ENCODE peak calls at places on chromosomes 3 and 15, in eight cellular contexts. One of them, this sample, is unnamed.

GRCh38 chr15:78638658-78639314 is 2.2 kb downstream of the CHRNB4 start:
- DNase-seq in PC-3: peak; percentile 74
- DNase-seq in CD4-positive, alpha-beta T cell: peak; percentile 10
- DNase-seq in AG04450: no peak
- DNase-seq in fibroblast of lung: peak; percentile 38
- DNase-seq in CD8-positive, alpha-beta T cell: peak; percentile 36
- DNase-seq in GM10248: peak; percentile 70
- DNase-seq in AG04449: no peak
- DNase-seq in this sample: no peak

GRCh38 chr15:79901958-79902357 is 5.1 kb upstream of the MTHFS start:
- DNase-seq in GM10248: no peak
- DNase-seq in CD4-positive, alpha-beta T cell: no peak
- DNase-seq in AG04450: no peak
- DNase-seq in AG04449: no peak
- DNase-seq in fibroblast of lung: no peak
- DNase-seq in CD8-positive, alpha-beta T cell: no peak
- DNase-seq in PC-3: no peak
- DNase-seq in this sample: no peak

GRCh38 chr3:37825744-37826143 is 35.9 kb upstream of the CTDSPL start:
- DNase-seq in AG04449: no peak
- DNase-seq in CD4-positive, alpha-beta T cell: no peak
- DNase-seq in CD8-positive, alpha-beta T cell: no peak
- DNase-seq in PC-3: no peak
- DNase-seq in fibroblast of lung: no peak
- DNase-seq in AG04450: no peak
- DNase-seq in GM10248: no peak
- DNase-seq in this sample: no peak

GRCh38 chr15:77042955-77043920 is 27.7 kb downstream of the TSPAN3 start:
- DNase-seq in PC-3: no peak
- DNase-seq in AG04449: no peak
- DNase-seq in fibroblast of lung: no peak
- DNase-seq in CD8-positive, alpha-beta T cell: no peak
- DNase-seq in GM10248: no peak
- DNase-seq in AG04450: no peak
- DNase-seq in CD4-positive, alpha-beta T cell: no peak
- DNase-seq in this sample: no peak

GRCh38 chr15:43789409-43789808 is 2.7 kb upstream of the SERF2 start:
- DNase-seq in PC-3: no peak
- DNase-seq in fibroblast of lung: no peak
- DNase-seq in CD4-positive, alpha-beta T cell: no peak
- DNase-seq in GM10248: no peak
- DNase-seq in AG04449: no peak
- DNase-seq in AG04450: no peak
- DNase-seq in CD8-positive, alpha-beta T cell: no peak
- DNase-seq in this sample: no peak

GRCh38 chr15:90934256-90934948 is 683 bp upstream of the UNC45A start:
- DNase-seq in CD8-positive, alpha-beta T cell: peak; percentile 86
- DNase-seq in AG04449: no peak
- DNase-seq in AG04450: peak; percentile 53
- DNase-seq in PC-3: peak; percentile 88
- DNase-seq in GM10248: peak; percentile 86
- DNase-seq in CD4-positive, alpha-beta T cell: peak; percentile 74
- DNase-seq in fibroblast of lung: peak; percentile 82
- DNase-seq in this sample: no peak

GRCh38 chr3:125123455-125123854 is 67.7 kb upstream of the HEG1 start:
- DNase-seq in CD8-positive, alpha-beta T cell: no peak
- DNase-seq in AG04450: no peak
- DNase-seq in PC-3: no peak
- DNase-seq in CD4-positive, alpha-beta T cell: no peak
- DNase-seq in fibroblast of lung: no peak
- DNase-seq in GM10248: no peak
- DNase-seq in AG04449: no peak
- DNase-seq in this sample: no peak

GRCh38 chr3:143408771-143409170 is 289.2 kb downstream of the CHST2 start:
- DNase-seq in AG04449: no peak
- DNase-seq in AG04450: no peak
- DNase-seq in CD8-positive, alpha-beta T cell: no peak
- DNase-seq in PC-3: no peak
- DNase-seq in CD4-positive, alpha-beta T cell: no peak
- DNase-seq in GM10248: no peak
- DNase-seq in fibroblast of lung: no peak
- DNase-seq in this sample: no peak

GRCh38 chr3:83890039-83890762 is 1068.6 kb upstream of the CADM2 start:
- DNase-seq in fibroblast of lung: peak; percentile 65
- DNase-seq in GM10248: no peak
- DNase-seq in PC-3: peak; percentile 85
- DNase-seq in AG04450: no peak
- DNase-seq in CD4-positive, alpha-beta T cell: no peak
- DNase-seq in CD8-positive, alpha-beta T cell: no peak
- DNase-seq in AG04449: no peak
- DNase-seq in this sample: no peak

GRCh38 chr3:123723527-123724168 is 138.8 kb upstream of the HACD2 start:
- DNase-seq in fibroblast of lung: peak; percentile 88
- DNase-seq in GM10248: peak; percentile 78
- DNase-seq in CD4-positive, alpha-beta T cell: peak; percentile 23
- DNase-seq in AG04450: peak; percentile 63
- DNase-seq in PC-3: peak; percentile 96
- DNase-seq in CD8-positive, alpha-beta T cell: peak; percentile 28
- DNase-seq in AG04449: no peak
- DNase-seq in this sample: no peak

GRCh38 chr15:40336129-40337122 is 4.3 kb downstream of the CCDC9B start:
- DNase-seq in CD4-positive, alpha-beta T cell: no peak
- DNase-seq in AG04450: no peak
- DNase-seq in CD8-positive, alpha-beta T cell: no peak
- DNase-seq in GM10248: peak; percentile 71
- DNase-seq in fibroblast of lung: no peak
- DNase-seq in PC-3: no peak
- DNase-seq in AG04449: no peak
- DNase-seq in this sample: no peak

GRCh38 chr15:57510647-57511046 is 81.1 kb upstream of the MYZAP start:
- DNase-seq in PC-3: no peak
- DNase-seq in CD8-positive, alpha-beta T cell: no peak
- DNase-seq in AG04449: no peak
- DNase-seq in GM10248: no peak
- DNase-seq in CD4-positive, alpha-beta T cell: no peak
- DNase-seq in fibroblast of lung: peak; percentile 91
- DNase-seq in AG04450: peak; percentile 85
- DNase-seq in this sample: no peak

GRCh38 chr3:123807820-123808219 is 76.3 kb downstream of the MYLK start:
- DNase-seq in GM10248: no peak
- DNase-seq in AG04450: no peak
- DNase-seq in PC-3: no peak
- DNase-seq in CD8-positive, alpha-beta T cell: no peak
- DNase-seq in fibroblast of lung: no peak
- DNase-seq in CD4-positive, alpha-beta T cell: no peak
- DNase-seq in AG04449: no peak
- DNase-seq in this sample: no peak

GRCh38 chr3:55708242-55708641 is 221.1 kb upstream of the WNT5A start:
- DNase-seq in CD4-positive, alpha-beta T cell: no peak
- DNase-seq in fibroblast of lung: no peak
- DNase-seq in CD8-positive, alpha-beta T cell: no peak
- DNase-seq in PC-3: no peak
- DNase-seq in AG04449: no peak
- DNase-seq in GM10248: no peak
- DNase-seq in AG04450: no peak
- DNase-seq in this sample: no peak

GRCh38 chr15:93190238-93190637 is 101.2 kb upstream of the RGMA start:
- DNase-seq in fibroblast of lung: no peak
- DNase-seq in AG04449: no peak
- DNase-seq in CD4-positive, alpha-beta T cell: no peak
- DNase-seq in PC-3: no peak
- DNase-seq in GM10248: no peak
- DNase-seq in CD8-positive, alpha-beta T cell: no peak
- DNase-seq in AG04450: no peak
- DNase-seq in this sample: no peak

GRCh38 chr15:77547801-77548607 is 84.7 kb downstream of the LINGO1 start:
- DNase-seq in fibroblast of lung: no peak
- DNase-seq in PC-3: no peak
- DNase-seq in AG04450: no peak
- DNase-seq in GM10248: no peak
- DNase-seq in CD8-positive, alpha-beta T cell: no peak
- DNase-seq in AG04449: no peak
- DNase-seq in CD4-positive, alpha-beta T cell: no peak
- DNase-seq in this sample: no peak

GRCh38 chr3:46356909-46357308 is 3.0 kb downstream of the CCR2 start:
- DNase-seq in CD8-positive, alpha-beta T cell: no peak
- DNase-seq in fibroblast of lung: no peak
- DNase-seq in PC-3: no peak
- DNase-seq in AG04450: no peak
- DNase-seq in CD4-positive, alpha-beta T cell: no peak
- DNase-seq in GM10248: no peak
- DNase-seq in AG04449: no peak
- DNase-seq in this sample: no peak

GRCh38 chr3:56879453-56880224 is 77.9 kb upstream of the ARHGEF3 start:
- DNase-seq in PC-3: peak; percentile 55
- DNase-seq in AG04449: no peak
- DNase-seq in CD4-positive, alpha-beta T cell: no peak
- DNase-seq in AG04450: no peak
- DNase-seq in fibroblast of lung: peak; percentile 72
- DNase-seq in GM10248: no peak
- DNase-seq in CD8-positive, alpha-beta T cell: no peak
- DNase-seq in this sample: no peak

GRCh38 chr3:193951859-193952258 is 184.1 kb upstream of the HES1 start:
- DNase-seq in fibroblast of lung: no peak
- DNase-seq in AG04450: no peak
- DNase-seq in PC-3: peak; percentile 38
- DNase-seq in GM10248: no peak
- DNase-seq in AG04449: no peak
- DNase-seq in CD8-positive, alpha-beta T cell: no peak
- DNase-seq in CD4-positive, alpha-beta T cell: no peak
- DNase-seq in this sample: no peak

GRCh38 chr15:62066663-62067447 is at the start of gene C2CD4A:
- DNase-seq in GM10248: peak; percentile 39
- DNase-seq in CD8-positive, alpha-beta T cell: peak; percentile 60
- DNase-seq in AG04449: no peak
- DNase-seq in CD4-positive, alpha-beta T cell: peak; percentile 42
- DNase-seq in PC-3: peak; percentile 70
- DNase-seq in fibroblast of lung: peak; percentile 41
- DNase-seq in AG04450: no peak
- DNase-seq in this sample: peak; percentile 49

GRCh38 chr15:40445411-40446055 is 4.8 kb downstream of the BAHD1 start:
- DNase-seq in PC-3: peak; percentile 51
- DNase-seq in fibroblast of lung: peak; percentile 55
- DNase-seq in CD4-positive, alpha-beta T cell: no peak
- DNase-seq in AG04450: peak; percentile 67
- DNase-seq in GM10248: no peak
- DNase-seq in CD8-positive, alpha-beta T cell: no peak
- DNase-seq in AG04449: peak; percentile 47
- DNase-seq in this sample: no peak

GRCh38 chr15:80234883-80235282 is 17.1 kb downstream of the CTXND1 start:
- DNase-seq in AG04449: no peak
- DNase-seq in PC-3: peak; percentile 48
- DNase-seq in CD4-positive, alpha-beta T cell: peak; percentile 8
- DNase-seq in GM10248: peak; percentile 61
- DNase-seq in fibroblast of lung: peak; percentile 32
- DNase-seq in CD8-positive, alpha-beta T cell: peak; percentile 26
- DNase-seq in AG04450: no peak
- DNase-seq in this sample: no peak

GRCh38 chr15:85595804-85596536 is 198.8 kb downstream of the KLHL25 start:
- DNase-seq in AG04450: no peak
- DNase-seq in AG04449: no peak
- DNase-seq in GM10248: no peak
- DNase-seq in CD8-positive, alpha-beta T cell: no peak
- DNase-seq in fibroblast of lung: no peak
- DNase-seq in PC-3: peak; percentile 57
- DNase-seq in CD4-positive, alpha-beta T cell: no peak
- DNase-seq in this sample: no peak

GRCh38 chr3:6770376-6770648 is 90.6 kb upstream of the GRM7 start:
- DNase-seq in AG04450: no peak
- DNase-seq in fibroblast of lung: no peak
- DNase-seq in CD4-positive, alpha-beta T cell: no peak
- DNase-seq in CD8-positive, alpha-beta T cell: no peak
- DNase-seq in AG04449: no peak
- DNase-seq in PC-3: no peak
- DNase-seq in GM10248: no peak
- DNase-seq in this sample: no peak

GRCh38 chr15:23497710-23498111 is 50.7 kb upstream of the GOLGA6L2 start:
- DNase-seq in fibroblast of lung: peak; percentile 2
- DNase-seq in AG04449: no peak
- DNase-seq in CD4-positive, alpha-beta T cell: no peak
- DNase-seq in PC-3: peak; percentile 34
- DNase-seq in AG04450: no peak
- DNase-seq in GM10248: no peak
- DNase-seq in CD8-positive, alpha-beta T cell: no peak
- DNase-seq in this sample: no peak
- TF ChIP-seq CTCF in fibroblast of lung: peak; percentile 32
- TF ChIP-seq CTCF in AG04449: no peak
- TF ChIP-seq CTCF in CD4-positive, alpha-beta T cell: no peak
- TF ChIP-seq CTCF in PC-3: peak; percentile 71
- TF ChIP-seq CTCF in AG04450: peak; percentile 35
- TF ChIP-seq CTCF in GM10248: peak; percentile 21
- TF ChIP-seq CTCF in CD8-positive, alpha-beta T cell: no peak
- TF ChIP-seq CTCF in this sample: peak; percentile 48

DNA sequence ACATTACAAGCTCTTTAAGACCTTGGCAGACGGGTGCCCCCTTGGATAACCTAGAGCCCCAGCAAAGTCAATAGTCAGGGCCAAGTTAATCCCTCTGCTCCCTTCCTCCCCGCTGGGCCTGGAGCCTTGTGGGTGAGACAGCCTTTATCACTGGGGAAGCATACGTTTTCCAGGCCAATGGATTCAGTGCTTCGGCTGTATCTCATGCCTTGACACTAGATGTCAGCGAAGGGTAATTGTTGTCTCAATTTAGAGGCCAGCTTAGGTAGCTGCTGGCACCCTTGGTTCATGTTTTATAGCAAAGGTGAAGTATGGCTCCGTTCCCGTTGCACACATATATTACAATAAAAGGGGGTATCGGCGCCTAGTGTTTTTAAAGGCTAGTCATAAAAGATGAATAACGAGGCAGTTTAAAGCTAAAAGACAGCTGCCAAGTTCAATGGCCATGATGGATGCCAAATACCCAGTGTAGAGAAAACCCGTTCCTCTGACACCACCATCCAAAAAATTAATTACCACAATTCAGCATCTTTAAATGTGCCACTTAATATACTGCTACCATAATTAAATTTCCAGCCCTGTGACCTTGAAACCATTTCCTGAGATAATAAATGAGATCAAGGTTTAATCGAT is 52.3 kb upstream of the BNIP2 start:
- DNase-seq in AG04450: no peak
- DNase-seq in fibroblast of lung: peak; percentile 6
- DNase-seq in GM10248: no peak
- DNase-seq in AG04449: no peak
- DNase-seq in CD4-positive, alpha-beta T cell: no peak
- DNase-seq in CD8-positive, alpha-beta T cell: no peak
- DNase-seq in PC-3: peak; percentile 44
- DNase-seq in this sample: no peak
- TF ChIP-seq CTCF in AG04450: peak; percentile 28
- TF ChIP-seq CTCF in fibroblast of lung: no peak
- TF ChIP-seq CTCF in GM10248: no peak
- TF ChIP-seq CTCF in AG04449: no peak
- TF ChIP-seq CTCF in CD4-positive, alpha-beta T cell: no peak
- TF ChIP-seq CTCF in CD8-positive, alpha-beta T cell: no peak
- TF ChIP-seq CTCF in PC-3: peak; percentile 44
- TF ChIP-seq CTCF in this sample: peak; percentile 50

GRCh38 chr3:71955549-71956373 is 170.8 kb upstream of the PROK2 start:
- DNase-seq in fibroblast of lung: peak; percentile 85
- DNase-seq in PC-3: peak; percentile 85
- DNase-seq in GM10248: peak; percentile 41
- DNase-seq in AG04450: peak; percentile 33
- DNase-seq in AG04449: peak; percentile 47
- DNase-seq in CD8-positive, alpha-beta T cell: no peak
- DNase-seq in CD4-positive, alpha-beta T cell: no peak
- DNase-seq in this sample: no peak
- TF ChIP-seq CTCF in fibroblast of lung: peak; percentile 80
- TF ChIP-seq CTCF in PC-3: peak; percentile 92
- TF ChIP-seq CTCF in GM10248: peak; percentile 68
- TF ChIP-seq CTCF in AG04450: peak; percentile 75
- TF ChIP-seq CTCF in AG04449: peak; percentile 76
- TF ChIP-seq CTCF in CD8-positive, alpha-beta T cell: no peak
- TF ChIP-seq CTCF in CD4-positive, alpha-beta T cell: peak; percentile 24
- TF ChIP-seq CTCF in this sample: peak; percentile 86

GRCh38 chr3:146382386-146382785 is 87.0 kb downstream of the PLSCR2 start:
- DNase-seq in GM10248: no peak
- DNase-seq in fibroblast of lung: peak; percentile 66
- DNase-seq in PC-3: peak; percentile 61
- DNase-seq in CD8-positive, alpha-beta T cell: no peak
- DNase-seq in AG04449: no peak
- DNase-seq in AG04450: no peak
- DNase-seq in CD4-positive, alpha-beta T cell: no peak
- DNase-seq in this sample: no peak
- TF ChIP-seq CTCF in GM10248: no peak
- TF ChIP-seq CTCF in fibroblast of lung: peak; percentile 9
- TF ChIP-seq CTCF in PC-3: peak; percentile 58
- TF ChIP-seq CTCF in CD8-positive, alpha-beta T cell: no peak
- TF ChIP-seq CTCF in AG04449: peak; percentile 23
- TF ChIP-seq CTCF in AG04450: peak; percentile 45
- TF ChIP-seq CTCF in CD4-positive, alpha-beta T cell: no peak
- TF ChIP-seq CTCF in this sample: peak; percentile 60

This sample was measured in epithelial cell of proximal tubule.